ENCODE peak calls at places on chromosome X, in five cellular contexts. J is fibroblast of the aortic adventitia, K is AG10803, H is ovary, D is dorsolateral prefrontal cortex. S is an unnamed sample.

GRCh38 chrX:2316534-2316933 is 184.2 kb downstream of the DHRSX start:
- DNase-seq in J (no peak), D (no peak), K (peak; percentile 11), H (no peak), S (no peak)

GRCh38 chrX:99394450-99394849 is 1015.6 kb downstream of the PCDH19 start:
- DNase-seq in H (no peak), K (no peak), D (no peak), J (no peak), S (no peak)

GRCh38 chrX:29229802-29230201 is 642.6 kb downstream of the IL1RAPL1 start:
- DNase-seq in D (no peak), K (no peak), J (peak; percentile 33), H (no peak), S (no peak)

GRCh38 chrX:3599787-3600465 is 113.5 kb downstream of the PRKX start:
- DNase-seq in J (peak; percentile 46), K (no peak), H (no peak), D (no peak), S (no peak)

GRCh38 chrX:123217077-123217476 is 33.0 kb downstream of the GRIA3 start:
- DNase-seq in D (no peak), J (peak; percentile 65), K (peak; percentile 68), H (peak; percentile 35), S (no peak)

GRCh38 chrX:43552166-43552565 is 103.9 kb upstream of the MAOA start:
- DNase-seq in J (no peak), D (no peak), K (no peak), H (no peak), S (no peak)

GRCh38 chrX:16822723-16823122 is 36.5 kb downstream of the TXLNG start:
- DNase-seq in D (no peak), K (peak; percentile 80), H (no peak), J (peak; percentile 79), S (no peak)

GRCh38 chrX:1077140-1077539 is 135.3 kb downstream of the CRLF2 start:
- DNase-seq in K (no peak), H (no peak), J (no peak), D (no peak), S (no peak)

GRCh38 chrX:69032601-69033000 is 132.7 kb downstream of the PJA1 start:
- DNase-seq in J (no peak), K (no peak), D (no peak), H (no peak), S (no peak)

GRCh38 chrX:69020316-69020715 is 144.9 kb downstream of the PJA1 start:
- DNase-seq in D (no peak), J (no peak), H (no peak), K (no peak), S (no peak)

GRCh38 chrX:54482839-54483593 is 13.0 kb downstream of the FGD1 start:
- DNase-seq in J (no peak), H (peak; percentile 36), K (peak; percentile 25), D (no peak), S (no peak)

GRCh38 chrX:21798677-21799219 is 40.7 kb upstream of the MBTPS2 start:
- DNase-seq in J (peak; percentile 45), K (no peak), D (no peak), H (no peak), S (no peak)

GRCh38 chrX:102672876-102673275 is 21.6 kb downstream of the GPRASP1 start:
- DNase-seq in D (no peak), K (no peak), H (no peak), J (peak; percentile 82), S (no peak)

GRCh38 chrX:153878969-153879653 is 6.9 kb downstream of the L1CAM start:
- DNase-seq in D (no peak), H (no peak), K (no peak), J (no peak), S (peak; percentile 24)

GRCh38 chrX:120000490-120001246 is 57.1 kb upstream of the NKAP start:
- DNase-seq in D (no peak), H (no peak), J (no peak), K (no peak), S (no peak)

GRCh38 chrX:39477438-39478120 is 620.2 kb downstream of the BCOR start:
- DNase-seq in D (no peak), J (no peak), K (peak; percentile 46), H (no peak), S (peak; percentile 32)

GRCh38 chrX:55007633-55008032 is 7.5 kb downstream of the APEX2 start:
- DNase-seq in H (peak; percentile 61), D (no peak), J (peak; percentile 73), K (peak; percentile 58), S (no peak)

GRCh38 chrX:8967471-8967870 is 66.5 kb downstream of the FAM9B start:
- DNase-seq in K (no peak), H (no peak), J (no peak), D (no peak), S (no peak)

GRCh38 chrX:19846995-19847790 is 40.2 kb downstream of the SH3KBP1 start:
- DNase-seq in K (peak; percentile 85), H (no peak), J (peak; percentile 74), D (no peak), S (no peak)

GRCh38 chrX:29535212-29536162 is 679.9 kb upstream of the MAGEB2 start:
- DNase-seq in K (no peak), J (peak; percentile 28), H (no peak), D (no peak), S (no peak)

GRCh38 chrX:20267924-20268701 is 1.4 kb upstream of the RPS6KA3 start:
- DNase-seq in K (peak; percentile 19), H (peak; percentile 66), D (no peak), J (peak; percentile 34), S (peak; percentile 6)

GRCh38 chrX:115229337-115229991 is 4.4 kb downstream of the LRCH2 start:
- DNase-seq in D (no peak), H (no peak), K (no peak), J (no peak), S (no peak)

GRCh38 chrX:124098089-124098488 is 136.6 kb downstream of the STAG2 start:
- DNase-seq in H (no peak), D (no peak), K (peak; percentile 47), J (peak; percentile 52), S (peak; percentile 9)

GRCh38 chrX:103734125-103734760 is 23.5 kb downstream of the TMEM31 start:
- DNase-seq in H (no peak), D (no peak), J (peak; percentile 26), K (peak; percentile 15), S (no peak)

GRCh38 chrX:49754238-49754857 is 58.6 kb upstream of the PAGE1 start:
- DNase-seq in K (peak; percentile 30), H (peak; percentile 42), D (no peak), J (peak; percentile 28), S (peak; percentile 32)

GRCh38 chrX:101462892-101463291 is 22.4 kb upstream of the ARMCX4 start:
- DNase-seq in K (peak; percentile 21), J (peak; percentile 54), D (no peak), H (no peak), S (no peak)

GRCh38 chrX:115625577-115626301 is 64.8 kb downstream of the PLS3 start:
- DNase-seq in H (no peak), K (peak; percentile 69), J (peak; percentile 82), D (no peak), S (no peak)

GRCh38 chrX:43862434-43862833 is 19.8 kb downstream of the MAOB start:
- DNase-seq in H (no peak), K (no peak), D (no peak), J (no peak), S (no peak)

GRCh38 chrX:18353931-18354368 is 538 bp downstream of the SCML2 start:
- DNase-seq in J (no peak), D (no peak), H (peak; percentile 41), K (peak; percentile 0), S (peak; percentile 18)

DNA sequence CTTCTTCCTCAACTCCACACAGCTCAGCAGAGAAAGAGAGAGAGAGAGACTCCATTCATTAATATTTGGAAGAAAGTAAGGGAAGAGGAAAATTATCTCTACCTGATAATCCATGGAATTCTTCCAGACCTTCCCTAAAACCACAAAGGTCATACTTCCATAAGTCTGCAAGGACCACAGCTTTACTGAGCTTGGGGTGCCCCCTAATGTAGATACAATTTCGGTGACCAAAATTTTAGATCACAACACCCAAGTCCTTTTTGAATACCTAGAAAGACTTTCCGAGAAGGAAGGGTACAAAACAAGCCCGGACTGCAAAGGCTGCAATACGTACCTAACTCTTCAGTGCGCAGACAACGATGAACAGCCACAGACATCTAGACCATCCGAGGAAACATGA is 523.9 kb downstream of the GLUD2 start:
- DNase-seq in J (no peak), K (no peak), H (no peak), D (no peak), S (no peak)
- TF ChIP-seq CTCF in J (no peak), K (no peak), H (no peak), D (no peak), S (no peak)

GRCh38 chrX:129823523-129823922 is 20.2 kb downstream of the ZDHHC9 start:
- DNase-seq in H (no peak), K (no peak), J (no peak), D (no peak), S (no peak)

GRCh38 chrX:129824620-129825019 is 19.1 kb downstream of the ZDHHC9 start:
- DNase-seq in H (no peak), J (no peak), D (no peak), K (no peak), S (no peak)

GRCh38 chrX:129825746-129826505 is 17.8 kb downstream of the ZDHHC9 start:
- DNase-seq in J (no peak), D (no peak), H (no peak), K (no peak), S (no peak)

GRCh38 chrX:129823115-129823514 is 20.6 kb downstream of the ZDHHC9 start:
- DNase-seq in K (peak; percentile 27), D (no peak), H (peak; percentile 29), J (peak; percentile 54), S (peak; percentile 25)
- TF ChIP-seq CTCF in K (peak; percentile 62), D (peak; percentile 44), H (no peak), J (peak; percentile 54), S (peak; percentile 70)

GRCh38 chrX:7228226-7228625 is 80.3 kb upstream of the PUDP start:
- DNase-seq in K (no peak), J (no peak), H (no peak), D (no peak), S (no peak)

GRCh38 chrX:7235071-7235470 is 87.1 kb upstream of the PUDP start:
- DNase-seq in K (peak; percentile 29), D (no peak), H (no peak), J (no peak), S (no peak)

GRCh38 chrX:7233632-7234406 is 85.9 kb upstream of the PUDP start:
- DNase-seq in K (peak; percentile 0), D (no peak), H (no peak), J (peak; percentile 4), S (no peak)
- TF ChIP-seq CTCF in K (no peak), D (no peak), H (no peak), J (no peak), S (no peak)

GRCh38 chrX:151801980-151802379 is 67.4 kb downstream of the CNGA2 start:
- DNase-seq in K (no peak), D (no peak), H (no peak), J (peak; percentile 25), S (no peak)
- TF ChIP-seq CTCF in K (peak; percentile 23), D (no peak), H (no peak), J (peak; percentile 41), S (no peak)